ENCODE peak calls at places on chromosomes 1 and 21, in six cellular contexts. O, N, F, L, D and I are unnamed samples.

GRCh38 chr21:41659791-41660560 is 106.9 kb downstream of the RIPK4 start:
- DNase-seq in O (no peak), N (no peak), F (no peak), L (no peak), D (peak; percentile 29), I (no peak)

GRCh38 chr1:47587891-47588582 is 150.2 kb downstream of the FOXD2 start:
- DNase-seq in O (no peak), N (peak; percentile 43), F (no peak), L (no peak), D (no peak), I (peak; percentile 24)

GRCh38 chr1:17527036-17527914 is 12.2 kb upstream of the ARHGEF10L start:
- DNase-seq in O (no peak), N (no peak), F (no peak), L (no peak), D (no peak), I (no peak)

GRCh38 chr1:109927908-109928307 is 17.3 kb downstream of the CSF1 start:
- DNase-seq in O (no peak), N (no peak), F (no peak), L (no peak), D (no peak), I (peak; percentile 62)

GRCh38 chr1:43473463-43473862 is 19.7 kb upstream of the HYI start:
- DNase-seq in O (no peak), N (no peak), F (no peak), L (no peak), D (no peak), I (peak; percentile 46)

GRCh38 chr1:150234309-150234646 is 1.6 kb downstream of the ANP32E start:
- DNase-seq in O (no peak), N (no peak), F (no peak), L (no peak), D (no peak), I (peak; percentile 76)

GRCh38 chr21:42269382-42269781 is 45.8 kb downstream of the TFF3 start:
- DNase-seq in O (no peak), N (no peak), F (no peak), L (no peak), D (no peak), I (no peak)

GRCh38 chr1:146012703-146013565 is 8.6 kb downstream of the HJV start:
- DNase-seq in O (peak; percentile 69), N (no peak), F (peak; percentile 83), L (no peak), D (peak; percentile 63), I (peak; percentile 84)

GRCh38 chr1:50271968-50272578 is 151.2 kb downstream of the DMRTA2 start:
- DNase-seq in O (peak; percentile 39), N (peak; percentile 70), F (peak; percentile 37), L (peak; percentile 68), D (peak; percentile 15), I (peak; percentile 3)

GRCh38 chr1:13600762-13601483 is 17.3 kb downstream of the PDPN start:
- DNase-seq in O (no peak), N (no peak), F (no peak), L (no peak), D (no peak), I (no peak)

GRCh38 chr1:178684542-178685000 is 40.5 kb upstream of the RALGPS2 start:
- DNase-seq in O (peak; percentile 33), N (no peak), F (no peak), L (no peak), D (peak; percentile 52), I (peak; percentile 93)

GRCh38 chr1:90970208-90970607 is 51.6 kb downstream of the ZNF644 start:
- DNase-seq in O (no peak), N (no peak), F (no peak), L (no peak), D (no peak), I (no peak)

GRCh38 chr1:80675469-80675868 is 1125.3 kb upstream of the ADGRL2 start:
- DNase-seq in O (no peak), N (no peak), F (no peak), L (no peak), D (no peak), I (no peak)

GRCh38 chr1:68953316-68953715 is 456.4 kb upstream of the DEPDC1 start:
- DNase-seq in O (no peak), N (no peak), F (no peak), L (no peak), D (no peak), I (no peak)

GRCh38 chr1:229370601-229371021 is 27.8 kb upstream of the CCSAP start:
- DNase-seq in O (no peak), N (no peak), F (no peak), L (no peak), D (no peak), I (no peak)

GRCh38 chr1:179824265-179824664 is 53.3 kb downstream of the TOR1AIP2 start:
- DNase-seq in O (no peak), N (no peak), F (no peak), L (no peak), D (no peak), I (no peak)

GRCh38 chr1:3787347-3787710 is 9.0 kb downstream of the LRRC47 start:
- DNase-seq in O (no peak), N (no peak), F (no peak), L (no peak), D (no peak), I (no peak)

GRCh38 chr1:155206891-155207577 is 663 bp downstream of the THBS3 start:
- DNase-seq in O (peak; percentile 82), N (peak; percentile 96), F (peak; percentile 91), L (peak; percentile 92), D (peak; percentile 72), I (peak; percentile 81)

GRCh38 chr1:9996624-9997582 is at the start of gene RBP7:
- DNase-seq in O (peak; percentile 27), N (peak; percentile 72), F (no peak), L (peak; percentile 56), D (no peak), I (no peak)

GRCh38 chr1:192201303-192201702 is 43.0 kb downstream of the RGS18 start:
- DNase-seq in O (no peak), N (no peak), F (peak; percentile 18), L (no peak), D (no peak), I (no peak)

GRCh38 chr21:26123012-26123411 is 47.6 kb downstream of the APP start:
- DNase-seq in O (no peak), N (no peak), F (no peak), L (no peak), D (no peak), I (no peak)

GRCh38 chr21:26125433-26126167 is 45.0 kb downstream of the APP start:
- DNase-seq in O (no peak), N (no peak), F (no peak), L (no peak), D (no peak), I (no peak)

GRCh38 chr21:26126168-26126553 is 44.4 kb downstream of the APP start:
- DNase-seq in O (no peak), N (no peak), F (no peak), L (no peak), D (no peak), I (no peak)

GRCh38 chr21:26124896-26125295 is 45.7 kb downstream of the APP start:
- DNase-seq in O (no peak), N (no peak), F (no peak), L (no peak), D (no peak), I (no peak)

DNA sequence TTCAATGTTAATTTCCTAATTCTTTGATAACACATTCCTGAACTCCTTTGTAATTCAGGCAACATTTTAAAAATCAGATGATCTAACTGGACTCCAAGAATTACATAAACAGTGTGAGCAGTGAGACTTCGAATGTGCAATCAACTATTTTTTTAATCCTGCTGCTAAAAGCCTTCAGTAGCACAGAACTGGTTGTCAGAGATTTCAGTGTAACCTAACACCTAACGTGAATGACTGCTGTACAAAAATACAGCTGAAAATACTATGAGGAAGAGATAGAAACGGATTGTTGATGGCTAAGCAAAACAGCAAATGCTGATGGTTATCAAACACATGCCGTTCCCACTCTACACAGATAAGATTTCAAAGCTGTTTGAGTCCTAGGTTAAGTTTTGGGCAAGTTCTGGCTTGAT is 46.1 kb downstream of the APP start:
- DNase-seq in O (no peak), N (no peak), F (no peak), L (no peak), D (no peak), I (peak; percentile 84)
- TF ChIP-seq JUN in O (no peak), N (no peak), F (no peak), L (no peak), D (no peak), I (no peak)

GRCh38 chr1:4960782-4961475 is 306.5 kb downstream of the AJAP1 start:
- DNase-seq in O (no peak), N (no peak), F (no peak), L (no peak), D (no peak), I (no peak)
- TF ChIP-seq JUN in O (no peak), N (no peak), F (no peak), L (no peak), D (no peak), I (no peak)

GRCh38 chr21:34129039-34129891 is 55.9 kb downstream of the MRPS6 start:
- DNase-seq in O (no peak), N (peak; percentile 50), F (peak; percentile 31), L (no peak), D (no peak), I (peak; percentile 79)

GRCh38 chr21:34126269-34126668 is 52.9 kb downstream of the MRPS6 start:
- DNase-seq in O (no peak), N (no peak), F (no peak), L (no peak), D (no peak), I (no peak)

GRCh38 chr21:34128674-34129038 is 55.3 kb downstream of the MRPS6 start:
- DNase-seq in O (no peak), N (no peak), F (no peak), L (no peak), D (no peak), I (no peak)

GRCh38 chr21:34128124-34128523 is 54.7 kb downstream of the MRPS6 start:
- DNase-seq in O (no peak), N (no peak), F (no peak), L (no peak), D (no peak), I (no peak)

GRCh38 chr21:34126691-34127090 is 53.3 kb downstream of the MRPS6 start:
- DNase-seq in O (no peak), N (no peak), F (no peak), L (no peak), D (no peak), I (no peak)
- TF ChIP-seq JUN in O (no peak), N (no peak), F (no peak), L (no peak), D (no peak), I (no peak)

GRCh38 chr1:206986402-206986801 is 16.1 kb upstream of the FCAMR start:
- DNase-seq in O (no peak), N (no peak), F (no peak), L (no peak), D (no peak), I (no peak)

GRCh38 chr1:206979379-206980043 is 9.3 kb upstream of the FCAMR start:
- DNase-seq in O (peak; percentile 34), N (no peak), F (peak; percentile 68), L (no peak), D (peak; percentile 40), I (no peak)

GRCh38 chr1:206978259-206978658 is 8.0 kb upstream of the FCAMR start:
- DNase-seq in O (no peak), N (no peak), F (no peak), L (no peak), D (no peak), I (no peak)

GRCh38 chr1:206985162-206985749 is 15.0 kb upstream of the FCAMR start:
- DNase-seq in O (no peak), N (no peak), F (no peak), L (no peak), D (no peak), I (no peak)

GRCh38 chr1:206982216-206982615 is 12.0 kb upstream of the FCAMR start:
- DNase-seq in O (peak; percentile 73), N (peak; percentile 65), F (peak; percentile 78), L (peak; percentile 59), D (peak; percentile 56), I (peak; percentile 27)
- TF ChIP-seq JUN in O (no peak), N (no peak), F (no peak), L (no peak), D (no peak), I (no peak)